ENCODE peak calls at places on chromosomes 2 and 18, in five cellular contexts. Y, D, H, A and J are unnamed samples.

GRCh38 chr18:57440331-57441101 is 5.3 kb downstream of the ONECUT2 start:
- DNase-seq in Y (no peak), D (no peak), H (no peak), A (peak; percentile 54), J (no peak)

GRCh38 chr18:11689972-11690570 is 1.0 kb downstream of the GNAL start:
- DNase-seq in Y (peak; percentile 11), D (no peak), H (peak; percentile 29), A (no peak), J (no peak)

GRCh38 chr2:193463016-193463415 is 1268.3 kb upstream of the TMEFF2 start:
- DNase-seq in Y (no peak), D (no peak), H (peak; percentile 57), A (no peak), J (no peak)

GRCh38 chr18:21291106-21291505 is 49.1 kb downstream of the GREB1L start:
- DNase-seq in Y (no peak), D (no peak), H (no peak), A (no peak), J (no peak)

GRCh38 chr18:11859903-11860407 is 8.7 kb downstream of the CHMP1B start:
- DNase-seq in Y (no peak), D (no peak), H (peak; percentile 90), A (no peak), J (no peak)

GRCh38 chr2:27742571-27742970 is 28.9 kb upstream of the MRPL33 start:
- DNase-seq in Y (no peak), D (no peak), H (no peak), A (no peak), J (no peak)

GRCh38 chr18:11802160-11802559 is 49.1 kb upstream of the CHMP1B start:
- DNase-seq in Y (no peak), D (no peak), H (no peak), A (no peak), J (no peak)

GRCh38 chr2:154195644-154196221 is 324.0 kb downstream of the GALNT13 start:
- DNase-seq in Y (no peak), D (no peak), H (peak; percentile 52), A (no peak), J (no peak)

GRCh38 chr18:25225152-25225551 is 126.8 kb downstream of the ZNF521 start:
- DNase-seq in Y (no peak), D (no peak), H (no peak), A (no peak), J (no peak)

GRCh38 chr2:40097691-40098376 is 318.8 kb upstream of the THUMPD2 start:
- DNase-seq in Y (no peak), D (no peak), H (peak; percentile 90), A (no peak), J (no peak)

GRCh38 chr18:31513189-31513907 is 15.4 kb downstream of the DSG2 start:
- DNase-seq in Y (peak; percentile 2), D (no peak), H (peak; percentile 59), A (no peak), J (no peak)

GRCh38 chr2:12787891-12788783 is 71.4 kb downstream of the TRIB2 start:
- DNase-seq in Y (peak; percentile 89), D (no peak), H (peak; percentile 98), A (no peak), J (no peak)

GRCh38 chr2:105498281-105498846 is 99.5 kb upstream of the FHL2 start:
- DNase-seq in Y (no peak), D (no peak), H (no peak), A (no peak), J (no peak)

GRCh38 chr2:146931109-146931508 is 913.7 kb upstream of the ACVR2A start:
- DNase-seq in Y (no peak), D (no peak), H (no peak), A (no peak), J (no peak)

GRCh38 chr2:115190459-115190858 is 748.0 kb downstream of the DPP10 start:
- DNase-seq in Y (no peak), D (no peak), H (no peak), A (no peak), J (no peak)

GRCh38 chr2:98541906-98542305 is 66.4 kb downstream of the COA5 start:
- DNase-seq in Y (peak; percentile 21), D (no peak), H (peak; percentile 26), A (no peak), J (no peak)

GRCh38 chr18:49691177-49691608 is 122.1 kb downstream of the ACAA2 start:
- DNase-seq in Y (peak; percentile 56), D (no peak), H (peak; percentile 98), A (no peak), J (no peak)

GRCh38 chr18:9735238-9735637 is 27.1 kb downstream of the RAB31 start:
- DNase-seq in Y (no peak), D (no peak), H (no peak), A (no peak), J (no peak)

GRCh38 chr2:128491845-128492244 is 173.2 kb upstream of the HS6ST1 start:
- DNase-seq in Y (no peak), D (no peak), H (no peak), A (peak; percentile 33), J (no peak)

GRCh38 chr2:128489580-128490273 is 171.1 kb upstream of the HS6ST1 start:
- DNase-seq in Y (no peak), D (no peak), H (no peak), A (no peak), J (no peak)

GRCh38 chr2:128492966-128493811 is 174.5 kb upstream of the HS6ST1 start:
- DNase-seq in Y (no peak), D (no peak), H (no peak), A (peak; percentile 34), J (no peak)

GRCh38 chr2:128490321-128490720 is 171.7 kb upstream of the HS6ST1 start:
- DNase-seq in Y (no peak), D (no peak), H (no peak), A (no peak), J (no peak)

DNA sequence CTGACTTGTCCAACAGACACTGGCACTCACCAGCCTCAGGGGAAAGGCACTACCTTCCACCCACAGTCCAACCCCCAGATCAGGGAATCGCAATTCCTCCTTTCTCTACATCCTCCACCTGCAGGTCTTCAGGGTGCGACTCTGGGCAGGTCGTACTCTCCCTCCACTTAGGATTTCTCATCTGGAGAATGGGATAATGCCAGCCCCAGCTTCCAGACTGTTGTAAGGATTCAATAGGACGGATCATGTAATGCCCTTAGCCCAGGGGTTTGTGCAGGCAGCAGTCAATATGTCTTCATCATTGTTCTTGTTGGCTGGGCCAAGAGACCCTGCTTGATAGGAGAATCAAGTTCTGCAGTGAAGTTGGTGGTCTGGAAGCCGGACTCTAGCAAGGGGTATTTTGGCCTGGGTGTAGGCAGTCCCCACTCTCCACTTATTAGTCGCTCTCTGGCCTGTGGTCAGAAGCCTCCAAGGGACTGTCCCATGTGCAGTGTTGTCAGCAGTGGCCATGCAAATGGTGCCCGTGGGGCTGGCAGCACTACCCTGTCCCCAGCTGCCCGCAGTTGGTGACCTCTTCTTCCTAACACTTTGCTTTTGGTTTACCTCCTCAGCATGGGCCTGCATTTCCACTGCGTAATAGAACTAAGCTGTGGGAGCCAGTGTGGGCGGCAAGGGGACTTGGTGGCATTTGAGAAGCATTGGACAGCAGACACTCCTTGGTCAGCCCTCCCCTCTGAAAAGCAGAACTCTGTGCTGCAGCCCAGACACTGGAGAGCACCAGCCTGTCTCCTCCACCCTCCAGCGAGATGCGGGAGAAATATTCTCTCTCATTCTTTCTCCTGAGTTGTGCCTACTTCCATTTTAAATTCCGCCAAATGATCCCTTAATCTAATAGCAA is 172.5 kb upstream of the HS6ST1 start:
- DNase-seq in Y (no peak), D (no peak), H (no peak), A (no peak), J (no peak)
- TF ChIP-seq CTCF in Y (no peak), D (no peak), H (no peak), A (no peak), J (no peak)

GRCh38 chr18:41621177-41621576 is 333.9 kb upstream of the PIK3C3 start:
- DNase-seq in Y (no peak), D (no peak), H (no peak), A (no peak), J (no peak)
- TF ChIP-seq CTCF in Y (no peak), D (no peak), H (no peak), A (no peak), J (no peak)

GRCh38 chr18:4108016-4108415 is 347.1 kb downstream of the DLGAP1 start:
- DNase-seq in Y (no peak), D (no peak), H (no peak), A (no peak), J (no peak)
- TF ChIP-seq CTCF in Y (no peak), D (no peak), H (no peak), A (no peak), J (no peak)

GRCh38 chr2:73856214-73856613 is 27.5 kb downstream of the STAMBP start:
- DNase-seq in Y (peak; percentile 19), D (no peak), H (peak; percentile 99), A (no peak), J (no peak)

GRCh38 chr2:73850009-73850408 is 21.2 kb downstream of the STAMBP start:
- DNase-seq in Y (no peak), D (no peak), H (no peak), A (no peak), J (no peak)

GRCh38 chr2:73852020-73852419 is 23.3 kb downstream of the STAMBP start:
- DNase-seq in Y (peak; percentile 31), D (no peak), H (peak; percentile 89), A (no peak), J (no peak)

GRCh38 chr2:73855526-73855925 is 26.8 kb downstream of the STAMBP start:
- DNase-seq in Y (no peak), D (no peak), H (peak; percentile 7), A (no peak), J (no peak)

DNA sequence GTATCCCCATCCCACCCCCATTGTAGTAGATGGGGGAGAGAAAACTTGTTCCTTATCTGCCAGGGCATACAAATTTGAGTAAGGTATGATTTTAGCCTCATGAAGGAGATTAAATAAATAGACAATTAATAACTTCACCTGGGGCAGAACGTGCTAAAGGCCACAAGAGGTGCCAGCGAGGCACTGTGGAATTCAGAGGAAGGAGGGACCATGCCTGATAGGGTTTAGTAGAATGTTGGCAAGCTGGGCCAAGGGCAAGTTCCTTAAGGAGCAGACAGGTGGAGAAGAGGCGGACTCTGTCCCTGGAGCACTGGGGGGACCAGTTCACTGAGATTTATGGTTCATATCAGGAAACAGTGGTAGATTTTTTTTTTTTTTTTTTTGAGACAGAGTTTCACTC is 22.5 kb downstream of the STAMBP start:
- DNase-seq in Y (no peak), D (no peak), H (no peak), A (peak; percentile 18), J (no peak)
- TF ChIP-seq CTCF in Y (peak; percentile 28), D (no peak), H (peak; percentile 25), A (no peak), J (peak; percentile 48)

DNA sequence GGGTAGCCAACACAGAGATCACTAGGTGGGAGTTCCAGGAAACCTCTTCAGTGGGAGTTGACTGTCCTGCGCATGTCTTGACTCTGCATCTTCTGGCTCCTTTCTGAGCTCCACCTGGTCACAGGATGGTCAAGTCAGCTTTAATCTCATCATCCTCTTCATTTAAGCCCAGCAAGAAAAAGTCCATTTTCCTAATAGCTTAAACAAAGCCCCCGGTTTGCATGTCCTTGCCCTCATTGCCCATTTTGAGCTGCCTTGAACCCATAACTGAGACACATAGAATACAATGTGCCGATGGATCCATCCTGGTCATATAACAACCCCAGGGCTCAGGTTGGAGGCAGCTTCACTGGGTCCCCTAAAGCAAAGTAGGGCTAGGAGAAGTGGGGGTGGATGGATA is 40.8 kb downstream of the SPATS2L start:
- DNase-seq in Y (no peak), D (no peak), H (no peak), A (no peak), J (no peak)
- TF ChIP-seq CTCF in Y (no peak), D (no peak), H (no peak), A (no peak), J (no peak)